ENCODE peak calls at places on chromosome 11, in nine cellular contexts. H, L, T, B, C, W, V, G and D are unnamed samples.

GRCh38 chr11:111528557-111528956 is 12.0 kb upstream of the LAYN start:
- DNase-seq in W (no peak), H (peak), B (no peak), T (no peak), L (no peak), C (no peak), V (peak), G (no peak), D (no peak)

GRCh38 chr11:18768472-18768901 is 23.1 kb downstream of the PTPN5 start:
- DNase-seq in C (no peak), H (no peak), W (no peak), B (no peak), L (no peak), G (no peak), T (no peak), V (peak), D (no peak)

GRCh38 chr11:86151188-86152005 is 82.5 kb upstream of the PICALM start:
- DNase-seq in V (no peak), H (no peak), W (peak), L (no peak), G (no peak), T (peak), C (peak), B (peak), D (no peak)

GRCh38 chr11:20355221-20356219 is 8.0 kb upstream of the HTATIP2 start:
- DNase-seq in G (no peak), W (peak), B (no peak), V (peak), H (peak), T (peak), C (peak), L (no peak), D (no peak)

GRCh38 chr11:106281455-106282173 is 204.2 kb downstream of the AASDHPPT start:
- DNase-seq in L (no peak), C (no peak), G (no peak), V (no peak), T (peak), B (no peak), H (no peak), W (peak), D (no peak)

GRCh38 chr11:100687032-100687629 is at the start of gene ARHGAP42:
- DNase-seq in L (no peak), B (peak), C (peak), G (peak), H (no peak), V (no peak), T (peak), W (peak), D (peak)

GRCh38 chr11:24963879-24964278 is 467.0 kb downstream of the LUZP2 start:
- DNase-seq in H (no peak), L (no peak), C (no peak), T (peak), W (no peak), V (no peak), G (no peak), B (no peak), D (no peak)

GRCh38 chr11:66637557-66638176 is 836 bp upstream of the RBM4 start:
- DNase-seq in W (no peak), B (no peak), L (no peak), H (no peak), V (no peak), T (no peak), C (no peak), G (no peak), D (peak)

GRCh38 chr11:2247496-2247895 is 22.9 kb downstream of the ASCL2 start:
- DNase-seq in T (no peak), H (no peak), W (no peak), V (no peak), L (no peak), B (no peak), C (no peak), G (no peak), D (no peak)

GRCh38 chr11:112570335-112570734 is 309.7 kb upstream of the PLET1 start:
- DNase-seq in C (no peak), G (no peak), B (no peak), L (no peak), W (no peak), V (no peak), H (no peak), T (no peak), D (no peak)

GRCh38 chr11:73759520-73760065 is 1.3 kb downstream of the RAB6A start:
- DNase-seq in C (no peak), G (no peak), L (no peak), H (no peak), T (peak), W (peak), V (peak), B (no peak), D (no peak)

GRCh38 chr11:83682645-83682973 is 396.4 kb upstream of the CCDC90B start:
- DNase-seq in B (no peak), H (no peak), V (peak), C (no peak), W (no peak), T (no peak), L (no peak), G (no peak), D (no peak)

GRCh38 chr11:62713343-62713742 is 5.9 kb downstream of the GNG3 start:
- DNase-seq in T (no peak), H (no peak), C (peak), V (no peak), L (no peak), B (no peak), G (no peak), W (no peak), D (no peak)

GRCh38 chr11:34473603-34474169 is 35.0 kb downstream of the CAT start:
- DNase-seq in T (no peak), B (no peak), L (no peak), H (no peak), G (no peak), W (no peak), C (no peak), V (no peak), D (no peak)

GRCh38 chr11:532512-533048 is 2.8 kb downstream of the HRAS start:
- DNase-seq in T (no peak), B (no peak), G (no peak), L (no peak), H (no peak), W (no peak), C (no peak), V (no peak), D (no peak)

DNA sequence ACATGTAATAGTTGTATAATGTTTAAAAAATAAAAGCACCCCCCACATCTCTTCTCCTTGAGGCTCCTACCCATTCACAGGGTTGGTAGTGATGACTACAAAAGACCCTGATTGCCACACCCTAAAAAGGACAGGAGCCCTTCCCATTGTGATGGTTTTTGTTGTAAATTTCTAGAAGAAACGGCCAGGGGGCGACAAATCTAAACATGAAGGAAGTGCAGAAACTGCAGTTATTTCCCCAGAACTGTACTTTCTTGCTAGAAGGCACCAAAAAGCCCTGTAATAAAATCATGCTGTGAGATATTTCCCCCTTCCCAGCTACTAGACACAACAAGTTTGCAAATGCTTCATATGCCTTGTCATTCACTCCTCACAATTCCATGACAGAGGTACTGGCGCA is 10.8 kb downstream of the PRR5L start:
- DNase-seq in T (peak), C (no peak), W (peak), L (no peak), G (no peak), H (no peak), B (no peak), V (no peak), D (no peak)
- TF ChIP-seq CTCF in T (peak), C (no peak), W (peak), L (no peak), G (no peak), H (peak), B (peak), V (peak), D (peak)

DNA sequence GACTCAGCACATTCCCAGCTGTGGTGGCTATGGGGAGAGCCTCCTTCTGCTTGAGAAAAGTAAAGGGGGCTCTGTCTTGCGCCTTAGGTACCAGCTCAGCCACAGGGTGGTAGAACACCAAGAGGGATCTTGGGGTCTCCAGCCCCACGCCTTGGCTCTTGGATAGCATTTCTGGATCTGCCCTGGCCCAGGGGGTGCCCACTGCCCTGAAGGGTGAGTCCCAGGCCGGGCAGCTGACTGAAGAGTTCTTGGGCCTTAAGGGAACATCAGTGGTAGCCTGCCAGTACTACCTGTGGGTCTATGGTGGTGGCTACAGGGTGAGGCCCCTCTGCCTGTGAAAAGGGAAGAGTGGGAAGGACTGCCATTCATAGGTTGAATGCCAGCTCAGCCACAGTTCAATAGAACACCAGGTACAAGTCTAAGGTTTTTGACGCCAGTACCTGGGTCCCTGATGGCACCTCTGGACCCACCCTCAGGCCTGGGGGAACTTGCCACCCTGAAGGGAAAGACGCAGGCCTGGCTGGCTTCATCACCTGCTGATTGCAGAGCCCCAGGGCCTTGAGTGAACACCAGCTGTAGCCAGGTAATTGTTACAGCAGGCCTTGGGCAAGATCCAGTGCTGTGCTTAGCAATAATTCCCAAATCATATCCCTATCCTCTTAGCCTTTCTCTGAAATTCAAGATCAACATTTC is 3.9 kb downstream of the CWF19L2 start:
- DNase-seq in L (no peak), H (no peak), T (no peak), C (no peak), W (no peak), B (no peak), G (no peak), V (no peak), D (no peak)
- TF ChIP-seq CTCF in L (no peak), H (no peak), T (no peak), C (no peak), W (no peak), B (no peak), G (no peak), V (no peak), D (no peak)

DNA sequence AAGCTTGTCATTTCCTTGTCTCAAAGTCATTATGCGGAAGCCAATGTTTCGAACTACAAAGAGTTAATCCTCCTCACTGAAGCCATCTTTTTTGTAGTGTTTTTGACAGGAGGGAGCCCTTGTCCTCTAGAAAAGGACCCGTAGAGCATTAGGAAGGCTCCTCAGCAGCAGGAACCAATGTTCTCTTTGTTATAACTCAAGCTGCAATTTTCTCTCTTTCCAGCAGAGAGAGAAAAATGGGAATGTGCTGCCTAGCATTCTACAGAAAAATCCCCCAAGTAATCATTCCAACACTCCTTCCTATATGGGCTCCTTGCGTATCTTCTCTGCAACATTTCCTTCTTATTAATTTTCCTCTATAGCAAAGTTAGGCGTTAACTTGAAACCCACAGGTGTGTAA is 30.6 kb downstream of the SC5D start:
- DNase-seq in B (no peak), G (no peak), L (no peak), W (no peak), H (no peak), C (no peak), T (no peak), V (no peak), D (no peak)
- TF ChIP-seq CTCF in B (no peak), G (no peak), L (no peak), W (no peak), H (no peak), C (no peak), T (no peak), V (peak), D (no peak)

DNA sequence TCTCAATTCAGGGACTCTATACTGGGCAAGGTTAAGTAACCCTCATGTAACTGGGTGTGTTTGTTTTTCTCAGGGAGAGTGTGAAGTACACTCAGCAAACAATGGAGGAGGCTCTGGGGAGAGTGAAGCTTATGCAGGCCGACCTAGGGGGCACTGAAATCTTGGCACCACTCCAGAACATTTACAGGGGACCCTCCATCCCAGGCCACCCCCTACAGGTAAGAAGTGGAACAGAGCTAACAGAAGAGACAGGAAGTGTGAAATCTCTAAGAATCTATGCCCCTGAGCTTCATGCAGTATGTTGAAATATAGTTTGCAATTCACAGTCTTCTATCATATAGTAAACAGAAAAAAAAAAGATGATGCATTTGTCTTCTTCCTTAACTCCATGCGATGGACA is 8.3 kb downstream of the VWA5A start:
- DNase-seq in C (no peak), L (no peak), G (no peak), T (no peak), B (no peak), W (no peak), V (no peak), H (no peak), D (no peak)
- TF ChIP-seq CTCF in C (no peak), L (no peak), G (no peak), T (no peak), B (no peak), W (no peak), V (peak), H (no peak), D (no peak)

GRCh38 chr11:118156531-118157185 is 4.0 kb upstream of the SCN4B start:
- DNase-seq in B (no peak), H (no peak), V (no peak), T (no peak), C (peak), G (no peak), L (no peak), W (no peak), D (no peak)
- TF ChIP-seq CTCF in B (no peak), H (no peak), V (no peak), T (no peak), C (no peak), G (no peak), L (no peak), W (no peak), D (no peak)

GRCh38 chr11:65060913-65061408 is 2.6 kb upstream of the NAALADL1 start:
- DNase-seq in G (no peak), B (no peak), W (peak), T (peak), L (no peak), V (no peak), H (no peak), C (no peak), D (no peak)
- TF ChIP-seq CTCF in G (no peak), B (peak), W (peak), T (peak), L (no peak), V (peak), H (no peak), C (no peak), D (no peak)

GRCh38 chr11:41309716-41310115 is 149.7 kb downstream of the LRRC4C start:
- DNase-seq in G (no peak), H (no peak), L (no peak), T (no peak), C (no peak), B (no peak), V (peak), W (no peak), D (no peak)
- TF ChIP-seq CTCF in G (no peak), H (no peak), L (no peak), T (no peak), C (no peak), B (no peak), V (peak), W (no peak), D (no peak)

GRCh38 chr11:115990004-115990447 is 485.8 kb upstream of the CADM1 start:
- DNase-seq in L (no peak), H (no peak), G (no peak), C (no peak), T (no peak), W (no peak), V (peak), B (no peak), D (no peak)
- TF ChIP-seq CTCF in L (peak), H (no peak), G (no peak), C (no peak), T (peak), W (no peak), V (peak), B (no peak), D (peak)

GRCh38 chr11:45237666-45238348 is 48.3 kb downstream of the SYT13 start:
- DNase-seq in G (no peak), B (no peak), H (no peak), V (no peak), W (no peak), L (no peak), T (no peak), C (no peak), D (no peak)
- TF ChIP-seq CTCF in G (no peak), B (no peak), H (no peak), V (no peak), W (no peak), L (no peak), T (no peak), C (no peak), D (no peak)

GRCh38 chr11:11163256-11163655 is 189.8 kb downstream of the CSNK2A3 start:
- DNase-seq in T (no peak), V (peak), W (peak), L (no peak), G (no peak), C (peak), H (no peak), B (no peak), D (no peak)
- TF ChIP-seq CTCF in T (no peak), V (no peak), W (peak), L (no peak), G (no peak), C (peak), H (no peak), B (peak), D (peak)